ENCODE peak calls at places on chromosomes 6 and 20, in eight cellular contexts. L is pancreas; D is CD8-positive, alpha-beta T cell; E is fibroblast of lung; N is heart right ventricle; C is H9; S is prostate gland; U is IMR-90. R is an unnamed sample.

GRCh38 chr6:14276667-14277404 is 159.3 kb downstream of the CD83 start:
- DNase-seq in L (no peak), D (no peak), E (no peak), N (no peak), C (peak; percentile 24), S (no peak), U (peak; percentile 63), R (peak; percentile 44)

GRCh38 chr6:105648276-105648675 is 245.4 kb upstream of the PREP start:
- DNase-seq in L (no peak), D (no peak), E (no peak), N (no peak), C (no peak), S (no peak), U (no peak), R (no peak)

GRCh38 chr6:126312013-126312665 is 27.8 kb upstream of the CENPW start:
- DNase-seq in L (no peak), D (no peak), E (no peak), N (no peak), C (peak; percentile 27), S (no peak), U (no peak), R (no peak)

GRCh38 chr6:25476126-25476525 is 175.9 kb upstream of the SCGN start:
- DNase-seq in L (no peak), D (no peak), E (no peak), N (no peak), C (no peak), S (no peak), U (peak; percentile 11), R (no peak)

GRCh38 chr6:111597687-111598086 is 8.0 kb downstream of the TRAF3IP2 start:
- DNase-seq in L (peak; percentile 25), D (no peak), E (no peak), N (no peak), C (no peak), S (no peak), U (no peak), R (no peak)

GRCh38 chr6:8589941-8590676 is 154.8 kb upstream of the SLC35B3 start:
- DNase-seq in L (no peak), D (no peak), E (no peak), N (no peak), C (peak; percentile 58), S (no peak), U (no peak), R (no peak)

GRCh38 chr6:12717356-12717755 is 789 bp downstream of the PHACTR1 start:
- DNase-seq in L (no peak), D (no peak), E (no peak), N (no peak), C (no peak), S (no peak), U (no peak), R (no peak)

GRCh38 chr6:15285682-15286294 is 39.9 kb downstream of the JARID2 start:
- DNase-seq in L (no peak), D (no peak), E (no peak), N (no peak), C (no peak), S (no peak), U (peak; percentile 47), R (no peak)

GRCh38 chr6:122114733-122115132 is 284.7 kb upstream of the HSF2 start:
- DNase-seq in L (no peak), D (no peak), E (peak; percentile 5), N (no peak), C (no peak), S (no peak), U (peak; percentile 3), R (no peak)

DNA sequence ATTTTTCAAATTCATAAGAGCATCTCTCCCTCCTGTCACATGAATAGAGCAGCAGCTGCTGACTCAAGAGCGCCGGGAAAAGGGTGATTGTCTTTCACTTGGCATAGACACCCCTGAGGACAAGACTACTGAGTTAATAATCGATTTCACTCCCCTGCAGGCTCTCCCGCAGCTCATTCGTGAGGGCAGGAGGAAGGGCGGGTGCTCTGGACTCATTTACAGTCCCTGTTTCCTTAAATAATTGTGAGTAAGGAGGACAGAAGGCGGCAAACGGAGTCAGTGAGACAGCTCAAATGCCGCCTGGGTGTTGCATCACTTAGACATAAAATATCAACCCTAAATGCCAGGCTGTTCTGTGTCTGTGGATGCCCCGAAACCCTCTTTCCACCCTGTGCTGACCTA is 21.5 kb downstream of the CFAP61 start:
- DNase-seq in L (no peak), D (no peak), E (no peak), N (no peak), C (no peak), S (no peak), U (no peak), R (no peak)
- H3K27me3 ChIP-seq in L (no peaks in the 10 kb centered on the region), D (no peaks in the 10 kb centered on the region), E (peaks cover 2% of the 10 kb centered on the region), N (no peaks in the 10 kb centered on the region), C (no peaks in the 10 kb centered on the region), S (no peaks in the 10 kb centered on the region), U (peaks cover 27% of the 10 kb centered on the region), R (peaks cover 6% of the 10 kb centered on the region)

GRCh38 chr20:56259948-56260347 is 11.4 kb downstream of the MC3R start:
- DNase-seq in L (no peak), D (no peak), E (no peak), N (no peak), C (no peak), S (no peak), U (no peak), R (no peak)
- H3K9me3 ChIP-seq in L (no peaks in the 10 kb centered on the region), D (no peaks in the 10 kb centered on the region), E (no peaks in the 10 kb centered on the region), N (no peaks in the 10 kb centered on the region), C (peaks cover 93% of the 10 kb centered on the region), S (no peaks in the 10 kb centered on the region), U (no peaks in the 10 kb centered on the region), R (no peaks in the 10 kb centered on the region)

GRCh38 chr6:120147218-120147871 is 797.8 kb upstream of the MAN1A1 start:
- DNase-seq in L (no peak), D (no peak), E (no peak), N (no peak), C (peak; percentile 30), S (no peak), U (no peak), R (no peak)
- TF ChIP-seq CTCF in L (no peak), D (no peak), E (no peak), N (no peak), C (peak; percentile 54), S (no peak), U (no peak), R (no peak)

DNA sequence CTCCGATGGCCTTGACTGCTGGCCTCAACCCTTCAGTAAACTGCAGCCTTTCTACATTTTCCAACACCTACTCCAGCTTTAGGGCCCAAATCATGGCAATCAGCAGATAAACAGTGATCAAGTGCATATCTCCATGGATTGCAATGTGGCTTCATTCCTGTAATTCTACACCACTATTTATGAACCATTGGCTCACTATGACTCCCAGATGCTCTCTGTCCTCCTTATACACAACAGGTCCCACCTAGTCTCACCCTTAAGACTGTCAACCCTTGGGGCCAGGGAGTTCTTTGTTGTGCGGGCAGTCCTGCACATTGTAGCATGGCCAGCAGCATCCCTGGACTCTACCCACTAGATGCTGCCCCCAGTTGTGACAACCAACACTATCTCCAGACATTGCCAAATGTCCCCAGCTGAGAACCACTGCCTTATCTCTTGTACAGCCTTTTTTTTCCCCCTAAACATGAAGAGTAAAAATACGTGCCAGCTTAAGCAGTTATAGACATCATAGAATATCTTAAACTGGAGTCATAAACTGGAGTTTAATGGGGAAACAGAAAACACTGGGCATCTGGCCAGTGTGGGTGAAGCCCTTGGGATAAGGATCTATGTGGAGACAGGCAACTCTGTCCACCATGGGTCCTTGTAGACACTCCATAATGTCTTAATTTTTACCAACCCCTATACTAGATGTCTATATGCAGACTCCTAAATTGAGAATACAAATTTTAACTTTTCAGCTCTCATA is 21.1 kb downstream of the MRPL14 start:
- DNase-seq in L (no peak), D (no peak), E (peak; percentile 23), N (no peak), C (no peak), S (no peak), U (peak; percentile 62), R (no peak)
- H3K27me3 ChIP-seq in L (no peaks in the 10 kb centered on the region), D (no peaks in the 10 kb centered on the region), E (no peaks in the 10 kb centered on the region), N (no peaks in the 10 kb centered on the region), C (no peaks in the 10 kb centered on the region), S (no peaks in the 10 kb centered on the region), U (no peaks in the 10 kb centered on the region), R (no peaks in the 10 kb centered on the region)

R was measured in CD4-positive, alpha-beta T cell.